ENCODE peak calls at places on chromosome 2, in seven cellular contexts. I is neuronal stem cell, Q is IMR-90, T is mesenchymal stem cell, N is mesendoderm, E is H1, X is trophoblast cell. A is an unnamed sample.

GRCh38 chr2:78992807-78993517 is 32.5 kb upstream of the REG3G start:
- DNase-seq in X (no peak), T (no peak), Q (no peak), I (no peak), N (peak; percentile 72), E (peak; percentile 69), A (peak; percentile 88)

GRCh38 chr2:64524604-64525322 is 635 bp downstream of the AFTPH start:
- DNase-seq in E (no peak), Q (peak; percentile 7), X (peak; percentile 69), I (no peak), T (peak; percentile 54), N (peak; percentile 74), A (peak; percentile 48)

GRCh38 chr2:43038034-43038719 is 188.2 kb downstream of the ZFP36L2 start:
- DNase-seq in N (no peak), T (peak; percentile 46), E (no peak), X (peak; percentile 83), I (no peak), Q (peak; percentile 35), A (no peak)

GRCh38 chr2:240351826-240352426 is 83.5 kb upstream of the GPC1 start:
- DNase-seq in Q (no peak), X (no peak), N (no peak), I (no peak), T (no peak), E (no peak), A (no peak)

GRCh38 chr2:109422758-109423500 is 190.8 kb downstream of the SEPTIN10 start:
- DNase-seq in T (no peak), Q (no peak), N (no peak), E (no peak), I (no peak), X (no peak), A (no peak)

GRCh38 chr2:39573276-39573675 is 92.4 kb upstream of the TMEM178A start:
- DNase-seq in E (no peak), Q (no peak), N (no peak), T (no peak), I (no peak), X (no peak), A (no peak)

GRCh38 chr2:100887713-100888112 is 67.8 kb downstream of the NPAS2 start:
- DNase-seq in N (no peak), I (no peak), X (peak; percentile 5), E (no peak), T (peak; percentile 39), Q (no peak), A (no peak)

GRCh38 chr2:18519991-18520604 is 40.4 kb downstream of the RDH14 start:
- DNase-seq in T (no peak), E (no peak), I (no peak), N (no peak), Q (no peak), X (no peak), A (no peak)

DNA sequence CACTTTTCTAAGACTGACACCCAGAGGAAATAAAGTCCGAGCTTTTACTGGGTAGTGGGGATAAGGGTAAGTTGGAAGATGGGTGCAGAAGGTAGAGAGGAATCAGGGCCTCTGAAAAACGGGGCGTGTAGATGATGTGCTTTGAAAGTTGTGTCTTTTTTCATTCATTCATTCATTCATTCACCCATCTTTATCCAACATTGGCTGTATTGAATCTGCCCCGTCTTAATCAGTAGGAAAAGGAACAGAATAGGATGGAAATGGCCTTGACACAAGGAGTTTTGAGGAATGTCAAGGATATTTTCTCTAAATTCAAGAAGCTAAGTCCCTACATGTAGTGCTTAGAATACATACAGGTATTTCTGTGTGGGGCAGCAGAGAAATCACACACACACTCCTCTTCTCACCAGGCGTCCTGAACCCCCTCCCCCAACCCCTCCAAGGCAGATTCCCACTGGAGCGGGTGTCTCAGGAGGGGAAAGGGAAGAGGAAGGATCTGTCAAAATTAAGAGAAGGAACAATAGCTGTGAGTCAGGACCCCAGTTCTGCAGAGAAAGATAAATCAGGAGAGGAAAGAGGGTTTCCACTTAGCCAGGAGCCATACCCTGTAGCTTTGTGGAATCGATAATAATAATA is 13.9 kb downstream of the DYSF start:
- DNase-seq in E (no peak), I (no peak), X (no peak), N (no peak), Q (no peak), T (no peak), A (no peak)
- H3K4ac ChIP-seq in E (no peak overlapping the region), I (no peak overlapping the region), X (no peak overlapping the region), N (no peak overlapping the region), Q (no peak overlapping the region), T (no peak overlapping the region), A (no peak overlapping the region)

GRCh38 chr2:71153585-71153984 is 23.2 kb downstream of the MPHOSPH10 start:
- DNase-seq in T (no peak), N (no peak), Q (no peak), X (no peak), I (no peak), E (no peak), A (no peak)

GRCh38 chr2:71143782-71144181 is 13.3 kb downstream of the MPHOSPH10 start:
- DNase-seq in T (no peak), I (no peak), X (no peak), E (no peak), N (no peak), Q (no peak), A (no peak)

GRCh38 chr2:71150082-71150816 is 19.8 kb downstream of the MPHOSPH10 start:
- DNase-seq in N (no peak), E (no peak), I (no peak), X (no peak), T (no peak), Q (no peak), A (no peak)

GRCh38 chr2:71151620-71152019 is 21.2 kb downstream of the MPHOSPH10 start:
- DNase-seq in E (no peak), Q (no peak), X (no peak), T (no peak), N (no peak), I (no peak), A (no peak)

DNA sequence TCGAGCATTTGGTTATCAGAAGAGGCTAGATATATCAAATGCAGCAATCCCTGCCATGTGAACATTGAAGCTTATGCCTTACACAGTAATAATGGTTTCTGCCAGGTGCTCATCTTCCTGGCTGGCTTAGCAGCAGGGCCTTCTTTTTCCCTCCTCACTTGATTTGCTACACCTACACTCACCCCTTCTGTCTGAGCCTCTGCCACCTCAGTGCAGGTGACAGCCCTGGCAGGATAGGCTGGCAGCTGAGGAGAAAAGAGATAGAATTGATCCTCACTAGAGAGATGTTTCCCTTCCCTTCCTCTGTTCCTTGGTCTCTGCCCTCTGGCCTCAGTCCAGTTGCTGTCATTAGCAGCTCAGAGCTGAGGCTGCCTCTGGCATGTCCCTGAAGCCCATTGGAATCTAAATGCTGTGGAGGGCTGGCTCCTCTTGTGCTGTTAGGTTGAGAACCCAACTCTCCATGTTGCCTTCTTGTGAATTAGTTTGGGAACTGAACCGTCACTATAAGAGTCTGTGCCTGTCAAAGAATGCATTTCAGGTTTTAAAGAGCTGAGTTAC is 18.2 kb downstream of the MPHOSPH10 start:
- DNase-seq in T (no peak), Q (no peak), X (no peak), E (no peak), I (no peak), N (no peak), A (no peak)
- H3K4ac ChIP-seq in T (no peak overlapping the region), Q (no peak overlapping the region), X (no peak overlapping the region), E (no peak overlapping the region), I (no peak overlapping the region), N (no peak overlapping the region), A (no peak overlapping the region)

GRCh38 chr2:60512641-60513040 is 40.8 kb downstream of the BCL11A start:
- DNase-seq in E (no peak), I (no peak), X (peak; percentile 65), Q (peak; percentile 17), T (no peak), N (no peak), A (no peak)

GRCh38 chr2:60513996-60514395 is 39.5 kb downstream of the BCL11A start:
- DNase-seq in E (peak; percentile 33), T (no peak), N (no peak), I (no peak), X (no peak), Q (no peak), A (no peak)

GRCh38 chr2:60510713-60511112 is 42.7 kb downstream of the BCL11A start:
- DNase-seq in T (no peak), E (no peak), N (no peak), X (no peak), Q (no peak), I (no peak), A (no peak)

GRCh38 chr2:60513191-60513590 is 40.3 kb downstream of the BCL11A start:
- DNase-seq in E (no peak), Q (no peak), T (no peak), N (no peak), X (no peak), I (no peak), A (peak; percentile 15)

GRCh38 chr2:60512063-60512622 is 41.3 kb downstream of the BCL11A start:
- DNase-seq in Q (no peak), I (no peak), N (no peak), X (no peak), T (no peak), E (no peak), A (peak; percentile 25)
- H3K4ac ChIP-seq in Q (no peak overlapping the region), I (no peak overlapping the region), N (no peak overlapping the region), X (no peak overlapping the region), T (no peak overlapping the region), E (no peak overlapping the region), A (no peak overlapping the region)

DNA sequence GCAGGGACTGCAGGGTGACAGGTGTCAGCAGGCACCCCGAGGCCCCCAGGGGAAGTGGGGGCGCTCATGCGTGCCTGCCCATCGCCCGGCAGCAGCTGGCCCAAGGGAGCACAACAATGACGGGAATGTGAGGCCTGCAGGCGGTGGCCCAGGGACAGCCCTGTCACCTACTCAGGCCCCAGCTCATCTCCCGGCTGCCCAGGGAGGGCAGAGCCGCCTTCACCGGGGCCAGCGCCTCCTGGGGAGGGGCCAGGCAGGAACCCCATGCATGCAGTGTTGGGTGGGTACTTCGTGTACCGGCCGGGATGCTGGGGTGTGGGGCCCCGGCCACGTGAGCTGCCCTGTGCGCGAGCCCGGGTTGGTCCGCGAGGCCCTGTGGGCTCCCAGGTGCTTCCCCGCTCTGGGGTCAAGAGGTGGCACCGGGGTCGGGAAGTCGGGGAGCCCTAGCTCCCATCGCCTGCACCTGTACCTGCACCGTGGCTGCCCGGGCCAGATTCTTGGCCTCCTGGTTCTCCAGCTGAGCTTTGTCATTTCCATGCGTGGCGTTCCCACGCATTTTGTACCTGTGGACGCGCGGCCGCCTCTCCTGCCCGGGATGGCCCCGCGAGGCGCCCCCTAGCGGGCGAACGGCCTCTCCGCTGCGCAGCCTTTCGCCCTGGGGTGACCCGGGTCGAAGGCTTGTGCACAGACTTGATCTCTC is 823 bp downstream of the KLHL30 start:
- DNase-seq in Q (no peak), E (peak; percentile 86), I (no peak), X (peak; percentile 67), T (no peak), N (no peak), A (peak; percentile 63)
- H3K4ac ChIP-seq in Q (no peak overlapping the region), E (peak overlapping the region; percentile 38), I (peak overlapping the region; percentile 98), X (no peak overlapping the region), T (no peak overlapping the region), N (no peak overlapping the region), A (no peak overlapping the region)

A was measured in H9.